ENCODE peak calls at places on chromosomes 4 and X, in nine cellular contexts. N is cardiac muscle cell, O is PC-3, G is AG09309, X is ovary, Y is body of pancreas, P is upper lobe of right lung, W is astrocyte of the spinal cord, V is cardiac fibroblast. R is an unnamed sample.

GRCh38 chrX:2500091-2500680 is 590 bp downstream of the DHRSX start:
- DNase-seq in Y (no peak), W (peak), O (peak), G (no peak), V (peak), N (peak), X (peak), P (peak), R (peak)

GRCh38 chr4:73828945-73829344 is 7.5 kb upstream of the CXCL6 start:
- DNase-seq in W (peak), G (no peak), Y (no peak), P (no peak), V (peak), X (no peak), N (no peak), O (no peak), R (peak)

GRCh38 chrX:123219916-123220315 is 35.8 kb downstream of the GRIA3 start:
- DNase-seq in N (peak), V (peak), O (no peak), P (no peak), X (peak), W (peak), G (no peak), Y (no peak), R (peak)

GRCh38 chrX:150792949-150793527 is 99.8 kb downstream of the MTMR1 start:
- DNase-seq in O (no peak), Y (no peak), V (no peak), N (no peak), W (no peak), G (no peak), X (no peak), P (no peak), R (no peak)

GRCh38 chr4:13543091-13543581 is 1.2 kb downstream of the NKX3-2 start:
- DNase-seq in O (no peak), G (no peak), X (no peak), V (no peak), W (no peak), N (no peak), P (no peak), Y (no peak), R (no peak)

GRCh38 chrX:65987856-65988255 is 52.0 kb downstream of the VSIG4 start:
- DNase-seq in V (no peak), P (no peak), Y (no peak), O (no peak), W (no peak), N (no peak), G (no peak), X (no peak), R (no peak)

GRCh38 chrX:103918050-103918449 is 44.4 kb upstream of the TMSB15B start:
- DNase-seq in N (peak), X (peak), G (no peak), W (peak), P (no peak), O (peak), V (peak), Y (peak), R (peak)

GRCh38 chrX:105701310-105702052 is 120.9 kb upstream of the NRK start:
- DNase-seq in O (peak), V (peak), Y (no peak), P (no peak), N (no peak), W (peak), G (no peak), X (no peak), R (peak)

GRCh38 chrX:69371159-69371558 is 133.0 kb upstream of the NALF2 start:
- DNase-seq in W (no peak), P (no peak), V (no peak), X (no peak), Y (no peak), N (no peak), O (no peak), G (no peak), R (no peak)

GRCh38 chr4:78532046-78532445 is 19.5 kb upstream of the ANXA3 start:
- DNase-seq in W (no peak), X (no peak), V (no peak), Y (no peak), G (no peak), P (no peak), O (peak), N (no peak), R (no peak)

GRCh38 chr4:8655411-8656184 is 63.0 kb downstream of the CPZ start:
- DNase-seq in X (no peak), V (no peak), N (no peak), P (peak), O (no peak), G (no peak), Y (no peak), W (no peak), R (no peak)

GRCh38 chr4:87975466-87975865 is at the start of gene SPP1:
- DNase-seq in W (peak), P (no peak), N (peak), X (no peak), O (no peak), G (no peak), Y (no peak), V (no peak), R (peak)

GRCh38 chrX:53716328-53717088 is 30.0 kb upstream of the HUWE1 start:
- DNase-seq in N (no peak), V (peak), P (no peak), G (no peak), O (peak), Y (no peak), W (peak), X (no peak), R (peak)

GRCh38 chrX:110156167-110156754 is 153.3 kb downstream of the TMEM164 start:
- DNase-seq in G (no peak), X (no peak), P (no peak), O (peak), V (peak), W (no peak), N (peak), Y (no peak), R (peak)

GRCh38 chr4:70895405-70895804 is 6.8 kb upstream of the MOB1B start:
- DNase-seq in G (no peak), W (peak), P (no peak), Y (no peak), X (no peak), N (peak), V (peak), O (no peak), R (no peak)

GRCh38 chr4:7195546-7196282 is 3.4 kb downstream of the SORCS2 start:
- DNase-seq in N (no peak), V (no peak), W (peak), G (peak), P (no peak), O (no peak), Y (no peak), X (no peak), R (peak)

GRCh38 chr4:89660851-89661250 is 176.1 kb downstream of the SNCA start:
- DNase-seq in X (no peak), W (no peak), N (no peak), P (no peak), G (no peak), V (no peak), O (no peak), Y (no peak), R (peak)

GRCh38 chr4:150010525-150011126 is 67.6 kb upstream of the DCLK2 start:
- DNase-seq in O (peak), G (no peak), X (peak), V (peak), P (no peak), W (peak), N (peak), Y (peak), R (peak)

GRCh38 chrX:155070663-155070974 is 317 bp downstream of the CMC4 start:
- DNase-seq in W (no peak), X (no peak), Y (no peak), O (no peak), P (no peak), G (no peak), V (no peak), N (no peak), R (no peak)

GRCh38 chrX:103953353-103953752 is 9.1 kb upstream of the TMSB15B start:
- DNase-seq in Y (no peak), N (no peak), O (no peak), V (no peak), W (no peak), G (no peak), X (no peak), P (no peak), R (no peak)

GRCh38 chrX:110317079-110317819 is 636 bp downstream of the AMMECR1 start:
- DNase-seq in N (peak), G (no peak), O (no peak), V (peak), W (no peak), P (peak), Y (peak), X (peak), R (no peak)

GRCh38 chrX:49257846-49258748 is 6.4 kb downstream of the FOXP3 start:
- DNase-seq in V (no peak), Y (no peak), G (no peak), W (no peak), O (no peak), N (no peak), P (no peak), X (no peak), R (no peak)

GRCh38 chrX:145861818-145862217 is 44.2 kb downstream of the SLITRK2 start:
- DNase-seq in Y (no peak), W (no peak), O (no peak), P (no peak), X (no peak), G (no peak), N (no peak), V (no peak), R (no peak)

GRCh38 chr4:1557221-1557597 is 126.9 kb downstream of the FAM53A start:
- DNase-seq in N (no peak), V (no peak), O (no peak), X (no peak), Y (no peak), G (no peak), P (no peak), W (no peak), R (no peak)

GRCh38 chrX:1164322-1165288 is 47.8 kb downstream of the CRLF2 start:
- DNase-seq in G (no peak), W (no peak), X (no peak), P (peak), V (peak), O (no peak), Y (peak), N (peak), R (no peak)

GRCh38 chrX:2413969-2414368 is 86.8 kb downstream of the DHRSX start:
- DNase-seq in G (no peak), P (no peak), X (no peak), N (no peak), O (no peak), W (no peak), Y (no peak), V (no peak), R (no peak)

GRCh38 chrX:135295944-135296305 is 13.4 kb upstream of the ETDC start:
- DNase-seq in Y (no peak), W (no peak), X (no peak), O (no peak), P (no peak), N (no peak), G (no peak), V (no peak), R (no peak)

GRCh38 chrX:143664302-143664701 is 28.4 kb upstream of the SLITRK4 start:
- DNase-seq in V (peak), G (no peak), P (no peak), X (no peak), O (peak), W (peak), N (peak), Y (no peak), R (no peak)

GRCh38 chrX:109954333-109954732 is 48.6 kb upstream of the TMEM164 start:
- DNase-seq in G (no peak), O (peak), N (no peak), W (no peak), X (no peak), Y (no peak), P (no peak), V (peak), R (no peak)

GRCh38 chr4:2836391-2836859 is 7.2 kb upstream of the ADD1 start:
- DNase-seq in X (peak), V (no peak), N (no peak), G (no peak), O (no peak), P (no peak), W (no peak), Y (peak), R (no peak)

GRCh38 chr4:54819044-54819443 is 161.3 kb downstream of the KIT start:
- DNase-seq in W (no peak), N (no peak), Y (no peak), G (no peak), X (no peak), O (no peak), P (no peak), V (no peak), R (no peak)

GRCh38 chrX:153932220-153932915 is 2.5 kb downstream of the NAA10 start:
- DNase-seq in G (no peak), W (no peak), V (no peak), X (no peak), N (no peak), P (no peak), Y (no peak), O (no peak), R (no peak)

GRCh38 chr4:152935138-152935537 is 985 bp upstream of the FHDC1 start:
- DNase-seq in V (no peak), G (no peak), N (no peak), Y (peak), O (peak), W (no peak), X (no peak), P (no peak), R (no peak)

GRCh38 chr4:161555689-161556660 is 607.8 kb downstream of the FSTL5 start:
- DNase-seq in Y (no peak), G (peak), X (no peak), W (peak), P (no peak), N (no peak), V (peak), O (peak), R (peak)

GRCh38 chr4:109972786-109973528 is 60.3 kb downstream of the EGF start:
- DNase-seq in O (no peak), N (no peak), V (no peak), Y (no peak), P (no peak), X (no peak), W (no peak), G (no peak), R (no peak)

GRCh38 chr4:109969909-109970308 is 57.2 kb downstream of the EGF start:
- DNase-seq in X (no peak), G (no peak), O (no peak), Y (no peak), V (no peak), P (no peak), N (no peak), W (no peak), R (no peak)

GRCh38 chr4:109969087-109969486 is 56.4 kb downstream of the EGF start:
- DNase-seq in P (no peak), O (no peak), X (no peak), N (no peak), G (no peak), Y (no peak), V (no peak), W (no peak), R (no peak)

GRCh38 chr4:109976189-109976588 is 63.5 kb downstream of the EGF start:
- DNase-seq in O (no peak), P (no peak), V (no peak), W (no peak), Y (no peak), G (no peak), N (no peak), X (no peak), R (no peak)

GRCh38 chr4:109973529-109973905 is 60.8 kb downstream of the EGF start:
- DNase-seq in V (no peak), W (no peak), O (no peak), P (no peak), Y (no peak), G (no peak), X (no peak), N (no peak), R (no peak)
- H3K4me3 ChIP-seq in V (no peak), W (no peak), O (no peak), P (no peak), Y (no peak), G (no peak), X (no peak), N (no peak), R (no peak)

GRCh38 chr4:47945930-47946726 is 31.7 kb upstream of the NFXL1 start:
- DNase-seq in G (no peak), V (no peak), P (no peak), N (no peak), X (no peak), O (no peak), W (no peak), Y (no peak), R (no peak)
- TF ChIP-seq CTCF in G (no peak), V (peak), P (no peak), N (no peak), X (no peak), O (no peak), W (no peak), Y (no peak), R (no peak)

GRCh38 chr4:143337600-143338287 is 1.1 kb downstream of the GAB1 start:
- DNase-seq in O (peak), G (no peak), W (peak), X (peak), N (peak), P (peak), Y (peak), V (peak), R (peak)

GRCh38 chr4:143336828-143337599 is at the start of gene GAB1:
- DNase-seq in N (peak), O (peak), G (no peak), W (peak), P (peak), V (peak), X (peak), Y (peak), R (peak)

GRCh38 chr4:143341186-143341755 is 4.6 kb downstream of the GAB1 start:
- DNase-seq in X (no peak), O (no peak), G (no peak), V (no peak), Y (no peak), W (no peak), N (peak), P (no peak), R (no peak)

GRCh38 chr4:143338313-143338712 is 1.6 kb downstream of the GAB1 start:
- DNase-seq in V (no peak), W (peak), P (no peak), G (no peak), Y (no peak), N (no peak), O (peak), X (no peak), R (peak)

DNA sequence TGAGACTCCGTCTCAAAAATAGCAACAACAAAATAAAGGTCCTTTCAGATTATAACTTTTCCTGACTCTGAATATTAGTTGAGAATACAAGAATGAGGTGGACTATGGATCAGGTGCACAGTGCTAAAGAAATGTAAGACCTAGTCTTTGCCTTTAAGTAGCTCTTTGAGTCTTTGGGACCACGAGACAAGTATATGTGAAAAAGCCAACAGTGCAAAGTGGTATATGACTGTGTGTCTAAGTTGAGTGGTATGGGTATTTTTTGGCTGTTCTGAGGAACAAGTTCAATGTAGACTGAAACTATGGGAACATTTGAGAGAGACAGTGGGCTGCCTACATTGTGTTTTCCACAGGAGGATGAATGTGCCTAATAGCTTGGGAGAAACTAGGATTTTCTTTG is 2.8 kb downstream of the GAB1 start:
- DNase-seq in P (no peak), X (no peak), O (no peak), Y (no peak), N (no peak), W (no peak), G (no peak), V (no peak), R (no peak)
- H3K4me3 ChIP-seq in P (peak), X (no peak), O (no peak), Y (no peak), N (no peak), W (no peak), G (no peak), V (no peak), R (no peak)

GRCh38 chrX:115561605-115562491 is 874 bp downstream of the PLS3 start:
- DNase-seq in X (peak), W (peak), Y (peak), P (peak), N (peak), G (no peak), V (peak), O (peak), R (peak)
- TF ChIP-seq CTCF in X (no peak), W (peak), Y (no peak), P (no peak), N (peak), G (no peak), V (peak), O (no peak), R (no peak)

GRCh38 chrX:107936434-107936730 is 45.8 kb downstream of the TEX13B start:
- DNase-seq in O (no peak), V (no peak), X (no peak), Y (no peak), N (no peak), G (no peak), W (no peak), P (no peak), R (no peak)

GRCh38 chrX:107935664-107936433 is 46.3 kb downstream of the TEX13B start:
- DNase-seq in G (no peak), Y (no peak), P (no peak), N (peak), X (no peak), V (peak), O (peak), W (no peak), R (peak)

GRCh38 chrX:107934262-107934661 is 47.9 kb downstream of the TEX13B start:
- DNase-seq in W (no peak), X (no peak), O (no peak), P (no peak), N (no peak), Y (no peak), V (no peak), G (no peak), R (no peak)

GRCh38 chrX:107940095-107940494 is 42.1 kb downstream of the TEX13B start:
- DNase-seq in W (no peak), O (no peak), V (no peak), X (no peak), G (no peak), N (no peak), Y (no peak), P (no peak), R (no peak)

GRCh38 chrX:107935200-107935599 is 47.0 kb downstream of the TEX13B start:
- DNase-seq in V (peak), N (no peak), W (peak), X (no peak), Y (no peak), G (no peak), P (no peak), O (peak), R (peak)
- H3K4me3 ChIP-seq in V (peak), N (no peak), W (peak), X (no peak), Y (no peak), G (no peak), P (no peak), O (no peak), R (peak)